ENCODE peak calls at places on chromosomes 4 and X, in nine cellular contexts. One of them, this sample, is unnamed.

GRCh38 chr4:22514431-22514830 is 1.4 kb downstream of the ADGRA3 start:
- DNase-seq in CD4-positive, alpha-beta T cell: no peak
- DNase-seq in activated CD4-positive, alpha-beta T cell treated with anti-CD3 and anti-CD28 coated beads, Interleukin-2, amount 50 U/mL, for 48 hours: no peak
- DNase-seq in GM12864: no peak
- DNase-seq in anterior cingulate cortex: no peak
- DNase-seq in GM18507: no peak
- DNase-seq in germinal center: no peak
- DNase-seq in stimulated activated CD4-positive, alpha-beta T cell treated with anti-CD3 and anti-CD28 coated beads, TNF-alpha, amount 100 ng/mL, for 4 hours: no peak
- DNase-seq in HT-29: peak
- DNase-seq in this sample: no peak

GRCh38 chrX:123860983-123861382 is 1.1 kb downstream of the XIAP start:
- DNase-seq in CD4-positive, alpha-beta T cell: no peak
- DNase-seq in activated CD4-positive, alpha-beta T cell treated with anti-CD3 and anti-CD28 coated beads, Interleukin-2, amount 50 U/mL, for 48 hours: no peak
- DNase-seq in GM12864: no peak
- DNase-seq in anterior cingulate cortex: no peak
- DNase-seq in GM18507: no peak
- DNase-seq in germinal center: no peak
- DNase-seq in stimulated activated CD4-positive, alpha-beta T cell treated with anti-CD3 and anti-CD28 coated beads, TNF-alpha, amount 100 ng/mL, for 4 hours: no peak
- DNase-seq in HT-29: peak
- DNase-seq in this sample: no peak

GRCh38 chr4:158314756-158315487 is 104.6 kb downstream of the TMEM144 start:
- DNase-seq in CD4-positive, alpha-beta T cell: no peak
- DNase-seq in activated CD4-positive, alpha-beta T cell treated with anti-CD3 and anti-CD28 coated beads, Interleukin-2, amount 50 U/mL, for 48 hours: no peak
- DNase-seq in GM12864: no peak
- DNase-seq in anterior cingulate cortex: no peak
- DNase-seq in GM18507: no peak
- DNase-seq in germinal center: no peak
- DNase-seq in stimulated activated CD4-positive, alpha-beta T cell treated with anti-CD3 and anti-CD28 coated beads, TNF-alpha, amount 100 ng/mL, for 4 hours: no peak
- DNase-seq in HT-29: no peak
- DNase-seq in this sample: no peak

GRCh38 chr4:7850489-7850888 is 89.2 kb downstream of the AFAP1 start:
- DNase-seq in CD4-positive, alpha-beta T cell: no peak
- DNase-seq in activated CD4-positive, alpha-beta T cell treated with anti-CD3 and anti-CD28 coated beads, Interleukin-2, amount 50 U/mL, for 48 hours: no peak
- DNase-seq in GM12864: no peak
- DNase-seq in anterior cingulate cortex: no peak
- DNase-seq in GM18507: no peak
- DNase-seq in germinal center: no peak
- DNase-seq in stimulated activated CD4-positive, alpha-beta T cell treated with anti-CD3 and anti-CD28 coated beads, TNF-alpha, amount 100 ng/mL, for 4 hours: no peak
- DNase-seq in HT-29: no peak
- DNase-seq in this sample: no peak

GRCh38 chrX:101708180-101708579 is 48.5 kb upstream of the ARMCX2 start:
- DNase-seq in CD4-positive, alpha-beta T cell: no peak
- DNase-seq in activated CD4-positive, alpha-beta T cell treated with anti-CD3 and anti-CD28 coated beads, Interleukin-2, amount 50 U/mL, for 48 hours: no peak
- DNase-seq in GM12864: no peak
- DNase-seq in anterior cingulate cortex: no peak
- DNase-seq in GM18507: no peak
- DNase-seq in germinal center: no peak
- DNase-seq in stimulated activated CD4-positive, alpha-beta T cell treated with anti-CD3 and anti-CD28 coated beads, TNF-alpha, amount 100 ng/mL, for 4 hours: no peak
- DNase-seq in HT-29: no peak
- DNase-seq in this sample: no peak

GRCh38 chrX:149865390-149865789 is 15.6 kb upstream of the MAGEA8 start:
- DNase-seq in CD4-positive, alpha-beta T cell: no peak
- DNase-seq in activated CD4-positive, alpha-beta T cell treated with anti-CD3 and anti-CD28 coated beads, Interleukin-2, amount 50 U/mL, for 48 hours: no peak
- DNase-seq in GM12864: no peak
- DNase-seq in anterior cingulate cortex: no peak
- DNase-seq in GM18507: no peak
- DNase-seq in germinal center: no peak
- DNase-seq in stimulated activated CD4-positive, alpha-beta T cell treated with anti-CD3 and anti-CD28 coated beads, TNF-alpha, amount 100 ng/mL, for 4 hours: no peak
- DNase-seq in HT-29: no peak
- DNase-seq in this sample: no peak

GRCh38 chrX:46978341-46979291 is 66.4 kb downstream of the JADE3 start:
- DNase-seq in CD4-positive, alpha-beta T cell: peak
- DNase-seq in activated CD4-positive, alpha-beta T cell treated with anti-CD3 and anti-CD28 coated beads, Interleukin-2, amount 50 U/mL, for 48 hours: peak
- DNase-seq in GM12864: peak
- DNase-seq in anterior cingulate cortex: no peak
- DNase-seq in GM18507: peak
- DNase-seq in germinal center: peak
- DNase-seq in stimulated activated CD4-positive, alpha-beta T cell treated with anti-CD3 and anti-CD28 coated beads, TNF-alpha, amount 100 ng/mL, for 4 hours: peak
- DNase-seq in HT-29: peak
- DNase-seq in this sample: peak

GRCh38 chr4:54440394-54441223 is 211.5 kb downstream of the PDGFRA start:
- DNase-seq in CD4-positive, alpha-beta T cell: no peak
- DNase-seq in activated CD4-positive, alpha-beta T cell treated with anti-CD3 and anti-CD28 coated beads, Interleukin-2, amount 50 U/mL, for 48 hours: no peak
- DNase-seq in GM12864: no peak
- DNase-seq in anterior cingulate cortex: no peak
- DNase-seq in GM18507: no peak
- DNase-seq in germinal center: peak
- DNase-seq in stimulated activated CD4-positive, alpha-beta T cell treated with anti-CD3 and anti-CD28 coated beads, TNF-alpha, amount 100 ng/mL, for 4 hours: no peak
- DNase-seq in HT-29: peak
- DNase-seq in this sample: no peak

GRCh38 chr4:56958111-56958517 is 19.3 kb downstream of the NOA1 start:
- DNase-seq in CD4-positive, alpha-beta T cell: no peak
- DNase-seq in activated CD4-positive, alpha-beta T cell treated with anti-CD3 and anti-CD28 coated beads, Interleukin-2, amount 50 U/mL, for 48 hours: no peak
- DNase-seq in GM12864: no peak
- DNase-seq in anterior cingulate cortex: peak
- DNase-seq in GM18507: no peak
- DNase-seq in germinal center: no peak
- DNase-seq in stimulated activated CD4-positive, alpha-beta T cell treated with anti-CD3 and anti-CD28 coated beads, TNF-alpha, amount 100 ng/mL, for 4 hours: no peak
- DNase-seq in HT-29: no peak
- DNase-seq in this sample: no peak

This sample was measured in T follicular helper cell.